ENCODE peak calls at places on chromosome 10, in ten cellular contexts. L is suprapubic skin, X is PC-9, N is stomach, E is Karpas-422, A is Panc1, W is LNCaP clone FGC, Q is left ventricle myocardium inferior, F is lower lobe of right lung, C is mucosa of descending colon. R is an unnamed sample.

GRCh38 chr10:42981358-42982236 is 95.3 kb upstream of the RET start:
- DNase-seq in L (peak; percentile 75), X (no peak), N (peak; percentile 74), E (no peak), A (no peak), W (no peak), Q (no peak), F (peak; percentile 43), C (no peak), R (no peak)

GRCh38 chr10:8628351-8628750 is 573.9 kb downstream of the GATA3 start:
- DNase-seq in L (no peak), X (peak; percentile 88), N (no peak), E (no peak), A (peak; percentile 13), W (no peak), Q (no peak), F (no peak), C (no peak), R (no peak)

GRCh38 chr10:122342293-122343134 is 32.0 kb upstream of the PLEKHA1 start:
- DNase-seq in L (no peak), X (peak; percentile 32), N (no peak), E (peak; percentile 87), A (no peak), W (peak; percentile 2), Q (no peak), F (no peak), C (no peak), R (no peak)

GRCh38 chr10:100948916-100949315 is 20.4 kb upstream of the SEMA4G start:
- DNase-seq in L (no peak), X (no peak), N (no peak), E (no peak), A (no peak), W (no peak), Q (no peak), F (no peak), C (no peak), R (no peak)

GRCh38 chr10:64209574-64209973 is 688.4 kb downstream of the REEP3 start:
- DNase-seq in L (no peak), X (no peak), N (no peak), E (no peak), A (no peak), W (no peak), Q (peak; percentile 26), F (no peak), C (no peak), R (no peak)

GRCh38 chr10:5965266-5965665 is 12.1 kb downstream of the IL15RA start:
- DNase-seq in L (peak; percentile 74), X (no peak), N (peak; percentile 65), E (no peak), A (no peak), W (no peak), Q (no peak), F (peak; percentile 32), C (no peak), R (peak; percentile 94)

GRCh38 chr10:4725917-4726606 is 99.9 kb upstream of the AKR1E2 start:
- DNase-seq in L (no peak), X (no peak), N (no peak), E (no peak), A (peak; percentile 91), W (no peak), Q (no peak), F (no peak), C (no peak), R (no peak)

GRCh38 chr10:11867497-11867896 is 44.3 kb downstream of the PROSER2 start:
- DNase-seq in L (no peak), X (no peak), N (no peak), E (peak; percentile 49), A (no peak), W (no peak), Q (no peak), F (no peak), C (no peak), R (no peak)

GRCh38 chr10:62278461-62278910 is 9.8 kb upstream of the RTKN2 start:
- DNase-seq in L (no peak), X (no peak), N (no peak), E (no peak), A (no peak), W (no peak), Q (no peak), F (no peak), C (no peak), R (no peak)

GRCh38 chr10:22625511-22626288 is 88.7 kb downstream of the PIP4K2A start:
- DNase-seq in L (no peak), X (no peak), N (no peak), E (no peak), A (no peak), W (no peak), Q (no peak), F (no peak), C (no peak), R (no peak)

GRCh38 chr10:29181936-29182335 is 106.9 kb upstream of the LYZL1 start:
- DNase-seq in L (no peak), X (no peak), N (no peak), E (no peak), A (no peak), W (no peak), Q (no peak), F (no peak), C (no peak), R (no peak)
- H3K4me3 ChIP-seq in L (no peak overlapping the region), X (no peak overlapping the region), N (no peak overlapping the region), E (no peak overlapping the region), A (no peak overlapping the region), W (no peak overlapping the region), Q (no peak overlapping the region), F (no peak overlapping the region), C (no peak overlapping the region), R (no peak overlapping the region)

GRCh38 chr10:118735294-118735693 is 19.5 kb downstream of the CACUL1 start:
- DNase-seq in L (no peak), X (no peak), N (no peak), E (no peak), A (no peak), W (no peak), Q (no peak), F (no peak), C (no peak), R (no peak)

GRCh38 chr10:118729641-118730258 is 25.0 kb downstream of the CACUL1 start:
- DNase-seq in L (no peak), X (no peak), N (no peak), E (peak; percentile 79), A (no peak), W (no peak), Q (no peak), F (no peak), C (no peak), R (no peak)

GRCh38 chr10:118734477-118734876 is 20.3 kb downstream of the CACUL1 start:
- DNase-seq in L (no peak), X (no peak), N (no peak), E (no peak), A (no peak), W (no peak), Q (no peak), F (no peak), C (no peak), R (no peak)

GRCh38 chr10:118730699-118731456 is 23.9 kb downstream of the CACUL1 start:
- DNase-seq in L (no peak), X (no peak), N (no peak), E (no peak), A (no peak), W (no peak), Q (no peak), F (no peak), C (no peak), R (no peak)

GRCh38 chr10:118732253-118733194 is 22.2 kb downstream of the CACUL1 start:
- DNase-seq in L (no peak), X (no peak), N (no peak), E (no peak), A (no peak), W (no peak), Q (no peak), F (no peak), C (peak; percentile 39), R (no peak)
- H3K4me3 ChIP-seq in L (no peak overlapping the region), X (no peak overlapping the region), N (no peak overlapping the region), E (no peak overlapping the region), A (no peak overlapping the region), W (no peak overlapping the region), Q (no peak overlapping the region), F (no peak overlapping the region), C (no peak overlapping the region), R (no peak overlapping the region)

GRCh38 chr10:50362547-50363125 is 111.3 kb upstream of the ASAH2 start:
- DNase-seq in L (no peak), X (peak; percentile 5), N (no peak), E (peak; percentile 75), A (no peak), W (peak; percentile 93), Q (no peak), F (no peak), C (no peak), R (no peak)

GRCh38 chr10:50358925-50359687 is 107.8 kb upstream of the ASAH2 start:
- DNase-seq in L (no peak), X (no peak), N (no peak), E (no peak), A (no peak), W (no peak), Q (no peak), F (no peak), C (no peak), R (no peak)

GRCh38 chr10:50360486-50360885 is 109.2 kb upstream of the ASAH2 start:
- DNase-seq in L (no peak), X (no peak), N (no peak), E (no peak), A (no peak), W (no peak), Q (no peak), F (no peak), C (no peak), R (no peak)

GRCh38 chr10:50360077-50360476 is 108.8 kb upstream of the ASAH2 start:
- DNase-seq in L (no peak), X (no peak), N (no peak), E (no peak), A (no peak), W (no peak), Q (no peak), F (no peak), C (no peak), R (no peak)

DNA sequence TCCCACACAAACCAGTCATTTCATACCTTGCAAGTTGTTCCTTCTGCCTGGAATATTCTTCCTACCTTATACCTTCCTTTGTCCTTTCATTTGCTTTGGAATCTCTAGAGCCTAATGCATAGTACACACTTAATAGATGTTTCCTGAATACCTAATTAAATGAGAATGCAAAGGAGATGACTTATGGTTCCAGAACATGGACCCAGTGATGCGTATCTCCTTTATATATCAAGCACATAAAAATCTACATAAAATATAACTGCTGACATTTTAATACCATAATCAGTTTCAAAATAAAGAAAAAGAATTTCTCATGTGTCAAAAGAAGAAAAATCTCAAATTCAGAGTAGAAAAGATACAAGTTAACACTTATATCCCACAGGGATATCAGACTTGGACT is 110.6 kb upstream of the ASAH2 start:
- DNase-seq in L (no peak), X (no peak), N (no peak), E (peak; percentile 59), A (no peak), W (no peak), Q (no peak), F (no peak), C (no peak), R (no peak)
- H3K4me3 ChIP-seq in L (no peak overlapping the region), X (no peak overlapping the region), N (no peak overlapping the region), E (peak overlapping the region; percentile 35), A (no peak overlapping the region), W (no peak overlapping the region), Q (no peak overlapping the region), F (no peak overlapping the region), C (no peak overlapping the region), R (no peak overlapping the region)

DNA sequence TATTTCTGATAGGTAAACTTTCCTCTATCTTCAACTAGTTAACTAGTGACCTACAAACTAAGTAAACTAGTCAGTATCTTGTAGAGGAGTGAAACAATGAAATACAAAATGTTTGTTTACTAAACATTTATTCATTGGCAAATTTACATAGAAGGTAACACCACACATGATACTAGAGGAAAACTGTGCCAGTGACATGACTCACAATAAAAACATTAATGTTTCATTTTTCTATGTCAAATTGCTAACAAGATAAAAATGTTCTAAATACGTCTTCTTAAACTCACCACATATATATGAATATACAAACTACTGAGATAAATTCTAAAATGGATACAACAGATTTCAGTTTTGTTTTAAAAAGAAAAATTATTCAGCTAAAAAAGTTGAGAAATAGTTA is 471.3 kb downstream of the PARD3 start:
- DNase-seq in L (no peak), X (no peak), N (no peak), E (no peak), A (no peak), W (no peak), Q (no peak), F (no peak), C (no peak), R (no peak)
- H3K4me3 ChIP-seq in L (no peak overlapping the region), X (no peak overlapping the region), N (no peak overlapping the region), E (no peak overlapping the region), A (no peak overlapping the region), W (no peak overlapping the region), Q (no peak overlapping the region), F (no peak overlapping the region), C (no peak overlapping the region), R (no peak overlapping the region)